ENCODE peak calls at places on chromosomes 1 and 21, in seven cellular contexts. Z, V, H, P, W, F and C are unnamed samples.

GRCh38 chr1:53074313-53075154 is 12.5 kb downstream of the PODN start:
- DNase-seq in Z (no peak), V (no peak), H (peak; percentile 40), P (no peak), W (peak; percentile 7), F (no peak), C (no peak)

GRCh38 chr1:243734311-243734700 is 115.7 kb downstream of the AKT3 start:
- DNase-seq in Z (no peak), V (no peak), H (no peak), P (no peak), W (no peak), F (no peak), C (no peak)

GRCh38 chr1:184562801-184563200 is 176.0 kb downstream of the C1orf21 start:
- DNase-seq in Z (no peak), V (no peak), H (no peak), P (no peak), W (no peak), F (no peak), C (no peak)

GRCh38 chr1:185608166-185608565 is 126.0 kb upstream of the HMCN1 start:
- DNase-seq in Z (no peak), V (no peak), H (no peak), P (peak; percentile 26), W (no peak), F (no peak), C (no peak)

GRCh38 chr21:17925900-17926299 is 106.7 kb upstream of the C21orf91 start:
- DNase-seq in Z (no peak), V (no peak), H (no peak), P (no peak), W (no peak), F (no peak), C (no peak)

GRCh38 chr1:154006136-154006535 is 15.6 kb downstream of the RPS27 start:
- DNase-seq in Z (no peak), V (no peak), H (no peak), P (peak; percentile 58), W (no peak), F (no peak), C (no peak)

GRCh38 chr1:109185357-109185756 is 28.4 kb upstream of the SARS1 start:
- DNase-seq in Z (no peak), V (no peak), H (no peak), P (peak; percentile 36), W (no peak), F (no peak), C (no peak)

GRCh38 chr1:2971609-2972008 is 49.7 kb upstream of the ACTRT2 start:
- DNase-seq in Z (no peak), V (no peak), H (peak; percentile 61), P (no peak), W (no peak), F (no peak), C (no peak)

GRCh38 chr1:24743404-24744211 is 1.6 kb upstream of the CLIC4 start:
- DNase-seq in Z (no peak), V (no peak), H (no peak), P (peak; percentile 70), W (peak; percentile 57), F (no peak), C (no peak)

GRCh38 chr1:233790662-233791371 is 113.7 kb upstream of the SLC35F3 start:
- DNase-seq in Z (no peak), V (no peak), H (no peak), P (peak; percentile 39), W (peak; percentile 16), F (peak; percentile 47), C (no peak)

GRCh38 chr1:44677201-44677520 is 2.6 kb downstream of the ARMH1 start:
- DNase-seq in Z (no peak), V (no peak), H (no peak), P (peak; percentile 60), W (no peak), F (peak; percentile 57), C (no peak)

GRCh38 chr1:16124377-16125087 is 31.3 kb downstream of the EPHA2 start:
- DNase-seq in Z (no peak), V (peak; percentile 23), H (peak; percentile 67), P (no peak), W (no peak), F (no peak), C (no peak)

GRCh38 chr21:46422636-46423241 is 36.0 kb upstream of the DIP2A start:
- DNase-seq in Z (peak; percentile 7), V (no peak), H (peak; percentile 44), P (no peak), W (no peak), F (no peak), C (no peak)

GRCh38 chr1:15835205-15835740 is 12.2 kb upstream of the SPEN start:
- DNase-seq in Z (no peak), V (no peak), H (peak; percentile 67), P (no peak), W (no peak), F (no peak), C (peak; percentile 35)

GRCh38 chr1:172551279-172551678 is 18.3 kb downstream of the SUCO start:
- DNase-seq in Z (no peak), V (no peak), H (no peak), P (no peak), W (no peak), F (no peak), C (no peak)

GRCh38 chr21:38256599-38257302 is at the start of gene KCNJ15:
- DNase-seq in Z (no peak), V (no peak), H (no peak), P (no peak), W (no peak), F (no peak), C (no peak)

GRCh38 chr1:150083907-150084306 is 16.3 kb downstream of the VPS45 start:
- DNase-seq in Z (no peak), V (no peak), H (no peak), P (no peak), W (no peak), F (no peak), C (no peak)

GRCh38 chr1:224245188-224245587 is 62.1 kb downstream of the DEGS1 start:
- DNase-seq in Z (peak; percentile 74), V (peak; percentile 47), H (no peak), P (peak; percentile 18), W (no peak), F (peak; percentile 74), C (no peak)

GRCh38 chr21:37204580-37204979 is 62.6 kb downstream of the VPS26C start:
- DNase-seq in Z (no peak), V (no peak), H (no peak), P (peak; percentile 26), W (no peak), F (no peak), C (no peak)

GRCh38 chr1:72111662-72112061 is 170.7 kb downstream of the NEGR1 start:
- DNase-seq in Z (no peak), V (no peak), H (no peak), P (no peak), W (no peak), F (peak; percentile 1), C (no peak)

GRCh38 chr1:108199231-108199657 is 899 bp downstream of the SLC25A24 start:
- DNase-seq in Z (no peak), V (no peak), H (no peak), P (peak; percentile 62), W (no peak), F (peak; percentile 58), C (no peak)

GRCh38 chr21:36212513-36212780 is 55.8 kb downstream of the DOP1B start:
- DNase-seq in Z (no peak), V (no peak), H (no peak), P (peak; percentile 62), W (no peak), F (no peak), C (no peak)

GRCh38 chr1:21929951-21930615 is 7.0 kb downstream of the HSPG2 start:
- DNase-seq in Z (no peak), V (peak; percentile 68), H (no peak), P (no peak), W (no peak), F (no peak), C (no peak)

GRCh38 chr1:85243336-85243735 is 16.1 kb downstream of the C1orf52 start:
- DNase-seq in Z (no peak), V (no peak), H (no peak), P (no peak), W (no peak), F (no peak), C (no peak)

GRCh38 chr1:17948594-17948993 is 159.0 kb upstream of the IGSF21 start:
- DNase-seq in Z (no peak), V (no peak), H (no peak), P (no peak), W (no peak), F (no peak), C (no peak)

GRCh38 chr1:20712210-20712577 is 5.6 kb downstream of the KIF17 start:
- DNase-seq in Z (no peak), V (no peak), H (no peak), P (no peak), W (no peak), F (no peak), C (no peak)